ENCODE peak calls at places on chromosome 4, in four cellular contexts. E is H1, C is K562, I is HepG2. V is an unnamed sample.
A peak's percentile ranks its signal among the peaks of the same experiment; 100 is the strongest.

GRCh38 chr4:60033826-60034225 is 1166.3 kb upstream of the ADGRL3 start:
- DNase-seq in I (no peak), E (no peak), C (no peak), V (no peak)

GRCh38 chr4:117560329-117560728 is 474.0 kb upstream of the NDST3 start:
- DNase-seq in I (no peak), E (no peak), C (no peak), V (peak; percentile 11)

GRCh38 chr4:96352051-96352517 is 512.2 kb downstream of the PDHA2 start:
- DNase-seq in E (peak; percentile 48), I (peak; percentile 0), C (no peak), V (peak; percentile 77)

GRCh38 chr4:77113069-77113468 is 37.3 kb upstream of the CCNI start:
- DNase-seq in I (no peak), C (no peak), E (no peak), V (no peak)

GRCh38 chr4:90474484-90474883 is 347.3 kb downstream of the CCSER1 start:
- DNase-seq in E (no peak), I (no peak), C (no peak), V (no peak)

GRCh38 chr4:39699676-39700409 is 1.9 kb downstream of the UBE2K start:
- DNase-seq in C (no peak), I (peak; percentile 42), E (no peak), V (peak; percentile 65)

GRCh38 chr4:47562297-47562696 is 77.2 kb downstream of the ATP10D start:
- DNase-seq in I (no peak), E (no peak), C (no peak), V (no peak)

GRCh38 chr4:4673070-4673469 is 131.2 kb upstream of the STX18 start:
- DNase-seq in I (no peak), E (peak; percentile 98), C (peak; percentile 100), V (peak; percentile 28)

GRCh38 chr4:57187241-57187640 is 77.1 kb upstream of the IGFBP7 start:
- DNase-seq in E (no peak), I (no peak), C (no peak), V (no peak)

GRCh38 chr4:61817071-61817470 is 616.9 kb downstream of the ADGRL3 start:
- DNase-seq in I (no peak), E (no peak), C (no peak), V (no peak)

GRCh38 chr4:74540193-74540592 is 95.3 kb downstream of the AREG start:
- DNase-seq in E (no peak), I (no peak), C (no peak), V (no peak)

GRCh38 chr4:190014771-190015537 is 12.1 kb downstream of the FRG2 start:
- DNase-seq in I (no peak), E (peak; percentile 80), C (peak; percentile 53), V (no peak)

GRCh38 chr4:101615652-101616051 is 174.9 kb upstream of the BANK1 start:
- DNase-seq in C (no peak), E (no peak), I (no peak), V (no peak)

GRCh38 chr4:138034871-138035270 is 207.3 kb downstream of the SLC7A11 start:
- DNase-seq in I (no peak), C (no peak), E (no peak), V (peak; percentile 67)

GRCh38 chr4:57655342-57655741 is 545.2 kb upstream of the IGFBP7 start:
- DNase-seq in I (no peak), E (no peak), C (no peak), V (no peak)

GRCh38 chr4:85913925-85914694 is 439.2 kb downstream of the ARHGAP24 start:
- DNase-seq in C (no peak), I (no peak), E (no peak), V (no peak)

GRCh38 chr4:173518419-173519102 is 11.5 kb downstream of the HAND2 start:
- DNase-seq in C (no peak), E (peak; percentile 64), I (no peak), V (no peak)

GRCh38 chr4:107896158-107896645 is 35.1 kb upstream of the CYP2U1 start:
- DNase-seq in I (peak; percentile 36), C (no peak), E (no peak), V (peak; percentile 97)

GRCh38 chr4:185896832-185897475 is 85.0 kb upstream of the SORBS2 start:
- DNase-seq in C (no peak), E (no peak), I (no peak), V (no peak)

GRCh38 chr4:168070903-168071302 is 21.4 kb upstream of the ANXA10 start:
- DNase-seq in C (no peak), I (no peak), E (no peak), V (no peak)

GRCh38 chr4:113499696-113500095 is 261.8 kb downstream of the CAMK2D start:
- DNase-seq in C (no peak), E (no peak), I (peak; percentile 35), V (no peak)

GRCh38 chr4:54657556-54658313 is at the start of gene KIT:
- DNase-seq in E (peak; percentile 93), C (peak; percentile 79), I (no peak), V (peak; percentile 56)
- TF ChIP-seq EZH2 in E (no peak), C (no peak), I (no peak), V (peak; percentile 78)

DNA sequence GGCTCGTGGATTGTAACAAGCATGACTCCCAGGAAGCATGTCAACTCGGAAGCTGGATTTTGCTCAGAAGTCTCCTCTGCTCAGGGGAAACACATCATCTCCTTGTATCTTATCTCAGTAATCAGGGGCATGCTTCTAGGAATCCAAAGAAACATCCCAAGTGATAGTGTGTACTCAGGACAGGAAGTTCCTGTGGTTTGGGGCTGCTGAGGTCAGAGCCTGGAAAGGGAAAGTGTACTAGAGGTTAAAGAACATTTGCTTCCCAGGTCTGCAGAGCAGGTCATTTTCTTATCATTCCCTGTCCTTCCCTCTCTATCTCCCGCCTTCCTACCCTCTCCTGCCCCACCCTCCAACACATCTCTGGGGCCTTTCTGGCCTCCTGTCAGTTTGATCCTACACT is 38.8 kb downstream of the SLC34A2 start:
- DNase-seq in C (no peak), E (no peak), I (no peak), V (no peak)
- TF ChIP-seq JUN in C (no peak), E (no peak), I (no peak), V (no peak)

GRCh38 chr4:73251384-73251783 is 7.2 kb downstream of the ANKRD17 start:
- DNase-seq in E (no peak), I (no peak), C (no peak), V (no peak)
- TF ChIP-seq CTCF in E (peak; percentile 25), I (peak; percentile 30), C (no peak), V (no peak)

GRCh38 chr4:3368841-3369760 is 72.7 kb upstream of the HGFAC start:
- DNase-seq in C (no peak), E (peak; percentile 45), I (no peak), V (peak; percentile 24)
- TF ChIP-seq EZH2 in C (no peak), E (no peak), I (no peak), V (no peak)

GRCh38 chr4:25783943-25784342 is 78.8 kb downstream of the SEL1L3 start:
- DNase-seq in E (no peak), C (no peak), I (no peak), V (no peak)
- TF ChIP-seq JUN in E (no peak), C (no peak), I (no peak), V (no peak)

GRCh38 chr4:175691791-175692190 is 120.3 kb downstream of the GPM6A start:
- DNase-seq in E (no peak), I (no peak), C (no peak), V (no peak)
- TF ChIP-seq CTCF in E (no peak), I (no peak), C (no peak), V (no peak)

GRCh38 chr4:155207534-155208257 is 740 bp upstream of the NPY2R start:
- DNase-seq in E (peak; percentile 52), C (no peak), I (no peak), V (peak; percentile 26)
- TF ChIP-seq EZH2 in E (no peak), C (no peak), I (no peak), V (no peak)

V was measured in endothelial cell of umbilical vein.